ENCODE peak calls at places on chromosomes 6 and 20, in ten cellular contexts. One of them, this sample, is unnamed.

GRCh38 chr6:38518511-38519304 is 121.0 kb downstream of the BTBD9 start:
- DNase-seq in progenitor cell of endocrine pancreas: no peak
- DNase-seq in esophagus squamous epithelium: no peak
- DNase-seq in NCI-H1930: no peak
- DNase-seq in effector memory CD4-positive, alpha-beta T cell: no peak
- DNase-seq in IMR-90: no peak
- DNase-seq in foreskin melanocyte: no peak
- DNase-seq in cardiac fibroblast: no peak
- DNase-seq in stimulated activated CD4-positive, alpha-beta T cell treated with anti-CD3 and anti-CD28 coated beads, Interleukin-15, amount 100 ng/mL, for 1 hour: no peak
- DNase-seq in activated effector memory CD4-positive, alpha-beta T cell treated with anti-CD3 and anti-CD28 coated beads, Interleukin-2, amount 50 U/mL, for 16 hours: no peak
- DNase-seq in this sample: no peak

GRCh38 chr6:93927731-93928130 is 508.4 kb upstream of the EPHA7 start:
- DNase-seq in progenitor cell of endocrine pancreas: no peak
- DNase-seq in esophagus squamous epithelium: no peak
- DNase-seq in NCI-H1930: no peak
- DNase-seq in effector memory CD4-positive, alpha-beta T cell: no peak
- DNase-seq in IMR-90: no peak
- DNase-seq in foreskin melanocyte: no peak
- DNase-seq in cardiac fibroblast: no peak
- DNase-seq in stimulated activated CD4-positive, alpha-beta T cell treated with anti-CD3 and anti-CD28 coated beads, Interleukin-15, amount 100 ng/mL, for 1 hour: no peak
- DNase-seq in activated effector memory CD4-positive, alpha-beta T cell treated with anti-CD3 and anti-CD28 coated beads, Interleukin-2, amount 50 U/mL, for 16 hours: no peak
- DNase-seq in this sample: no peak

GRCh38 chr20:14051454-14051853 is 56.1 kb downstream of the MACROD2 start:
- DNase-seq in progenitor cell of endocrine pancreas: no peak
- DNase-seq in esophagus squamous epithelium: no peak
- DNase-seq in NCI-H1930: no peak
- DNase-seq in effector memory CD4-positive, alpha-beta T cell: no peak
- DNase-seq in IMR-90: no peak
- DNase-seq in foreskin melanocyte: no peak
- DNase-seq in cardiac fibroblast: no peak
- DNase-seq in stimulated activated CD4-positive, alpha-beta T cell treated with anti-CD3 and anti-CD28 coated beads, Interleukin-15, amount 100 ng/mL, for 1 hour: no peak
- DNase-seq in activated effector memory CD4-positive, alpha-beta T cell treated with anti-CD3 and anti-CD28 coated beads, Interleukin-2, amount 50 U/mL, for 16 hours: no peak
- DNase-seq in this sample: no peak

GRCh38 chr20:46400253-46400652 is 6.2 kb downstream of the ELMO2 start:
- DNase-seq in progenitor cell of endocrine pancreas: no peak
- DNase-seq in esophagus squamous epithelium: no peak
- DNase-seq in NCI-H1930: no peak
- DNase-seq in effector memory CD4-positive, alpha-beta T cell: no peak
- DNase-seq in IMR-90: peak
- DNase-seq in foreskin melanocyte: peak
- DNase-seq in cardiac fibroblast: peak
- DNase-seq in stimulated activated CD4-positive, alpha-beta T cell treated with anti-CD3 and anti-CD28 coated beads, Interleukin-15, amount 100 ng/mL, for 1 hour: no peak
- DNase-seq in activated effector memory CD4-positive, alpha-beta T cell treated with anti-CD3 and anti-CD28 coated beads, Interleukin-2, amount 50 U/mL, for 16 hours: no peak
- DNase-seq in this sample: no peak

GRCh38 chr20:4369798-4370124 is 351.9 kb upstream of the PRND start:
- DNase-seq in progenitor cell of endocrine pancreas: no peak
- DNase-seq in esophagus squamous epithelium: no peak
- DNase-seq in NCI-H1930: no peak
- DNase-seq in effector memory CD4-positive, alpha-beta T cell: no peak
- DNase-seq in IMR-90: no peak
- DNase-seq in foreskin melanocyte: no peak
- DNase-seq in cardiac fibroblast: peak
- DNase-seq in stimulated activated CD4-positive, alpha-beta T cell treated with anti-CD3 and anti-CD28 coated beads, Interleukin-15, amount 100 ng/mL, for 1 hour: no peak
- DNase-seq in activated effector memory CD4-positive, alpha-beta T cell treated with anti-CD3 and anti-CD28 coated beads, Interleukin-2, amount 50 U/mL, for 16 hours: no peak
- DNase-seq in this sample: peak

GRCh38 chr6:49336514-49337131 is 126.4 kb downstream of the MMUT start:
- DNase-seq in progenitor cell of endocrine pancreas: no peak
- DNase-seq in esophagus squamous epithelium: no peak
- DNase-seq in NCI-H1930: no peak
- DNase-seq in effector memory CD4-positive, alpha-beta T cell: no peak
- DNase-seq in IMR-90: peak
- DNase-seq in foreskin melanocyte: no peak
- DNase-seq in cardiac fibroblast: peak
- DNase-seq in stimulated activated CD4-positive, alpha-beta T cell treated with anti-CD3 and anti-CD28 coated beads, Interleukin-15, amount 100 ng/mL, for 1 hour: no peak
- DNase-seq in activated effector memory CD4-positive, alpha-beta T cell treated with anti-CD3 and anti-CD28 coated beads, Interleukin-2, amount 50 U/mL, for 16 hours: no peak
- DNase-seq in this sample: peak

GRCh38 chr6:31354788-31355539 is 2.0 kb downstream of the HLA-B start:
- DNase-seq in progenitor cell of endocrine pancreas: no peak
- DNase-seq in esophagus squamous epithelium: no peak
- DNase-seq in NCI-H1930: no peak
- DNase-seq in effector memory CD4-positive, alpha-beta T cell: no peak
- DNase-seq in IMR-90: no peak
- DNase-seq in foreskin melanocyte: no peak
- DNase-seq in cardiac fibroblast: no peak
- DNase-seq in stimulated activated CD4-positive, alpha-beta T cell treated with anti-CD3 and anti-CD28 coated beads, Interleukin-15, amount 100 ng/mL, for 1 hour: no peak
- DNase-seq in activated effector memory CD4-positive, alpha-beta T cell treated with anti-CD3 and anti-CD28 coated beads, Interleukin-2, amount 50 U/mL, for 16 hours: no peak
- DNase-seq in this sample: no peak

GRCh38 chr20:44692932-44693476 is 22.2 kb upstream of the CCN5 start:
- DNase-seq in progenitor cell of endocrine pancreas: no peak
- DNase-seq in esophagus squamous epithelium: no peak
- DNase-seq in NCI-H1930: no peak
- DNase-seq in effector memory CD4-positive, alpha-beta T cell: no peak
- DNase-seq in IMR-90: peak
- DNase-seq in foreskin melanocyte: peak
- DNase-seq in cardiac fibroblast: peak
- DNase-seq in stimulated activated CD4-positive, alpha-beta T cell treated with anti-CD3 and anti-CD28 coated beads, Interleukin-15, amount 100 ng/mL, for 1 hour: no peak
- DNase-seq in activated effector memory CD4-positive, alpha-beta T cell treated with anti-CD3 and anti-CD28 coated beads, Interleukin-2, amount 50 U/mL, for 16 hours: peak
- DNase-seq in this sample: peak

GRCh38 chr6:14310955-14311354 is 193.4 kb downstream of the CD83 start:
- DNase-seq in progenitor cell of endocrine pancreas: no peak
- DNase-seq in esophagus squamous epithelium: no peak
- DNase-seq in NCI-H1930: no peak
- DNase-seq in effector memory CD4-positive, alpha-beta T cell: no peak
- DNase-seq in IMR-90: no peak
- DNase-seq in foreskin melanocyte: no peak
- DNase-seq in cardiac fibroblast: no peak
- DNase-seq in stimulated activated CD4-positive, alpha-beta T cell treated with anti-CD3 and anti-CD28 coated beads, Interleukin-15, amount 100 ng/mL, for 1 hour: no peak
- DNase-seq in activated effector memory CD4-positive, alpha-beta T cell treated with anti-CD3 and anti-CD28 coated beads, Interleukin-2, amount 50 U/mL, for 16 hours: no peak
- DNase-seq in this sample: no peak

GRCh38 chr6:113457156-113457555 is 400.0 kb upstream of the MARCKS start:
- DNase-seq in progenitor cell of endocrine pancreas: no peak
- DNase-seq in esophagus squamous epithelium: no peak
- DNase-seq in NCI-H1930: no peak
- DNase-seq in effector memory CD4-positive, alpha-beta T cell: no peak
- DNase-seq in IMR-90: peak
- DNase-seq in foreskin melanocyte: peak
- DNase-seq in cardiac fibroblast: peak
- DNase-seq in stimulated activated CD4-positive, alpha-beta T cell treated with anti-CD3 and anti-CD28 coated beads, Interleukin-15, amount 100 ng/mL, for 1 hour: no peak
- DNase-seq in activated effector memory CD4-positive, alpha-beta T cell treated with anti-CD3 and anti-CD28 coated beads, Interleukin-2, amount 50 U/mL, for 16 hours: no peak
- DNase-seq in this sample: peak

GRCh38 chr6:137637161-137637560 is 143.0 kb upstream of the OLIG3 start:
- DNase-seq in progenitor cell of endocrine pancreas: no peak
- DNase-seq in esophagus squamous epithelium: no peak
- DNase-seq in NCI-H1930: no peak
- DNase-seq in effector memory CD4-positive, alpha-beta T cell: no peak
- DNase-seq in IMR-90: peak
- DNase-seq in foreskin melanocyte: peak
- DNase-seq in cardiac fibroblast: peak
- DNase-seq in stimulated activated CD4-positive, alpha-beta T cell treated with anti-CD3 and anti-CD28 coated beads, Interleukin-15, amount 100 ng/mL, for 1 hour: no peak
- DNase-seq in activated effector memory CD4-positive, alpha-beta T cell treated with anti-CD3 and anti-CD28 coated beads, Interleukin-2, amount 50 U/mL, for 16 hours: no peak
- DNase-seq in this sample: peak

GRCh38 chr6:7215140-7215539 is 97.9 kb downstream of the SSR1 start:
- DNase-seq in progenitor cell of endocrine pancreas: no peak
- DNase-seq in esophagus squamous epithelium: no peak
- DNase-seq in NCI-H1930: no peak
- DNase-seq in effector memory CD4-positive, alpha-beta T cell: no peak
- DNase-seq in IMR-90: peak
- DNase-seq in foreskin melanocyte: no peak
- DNase-seq in cardiac fibroblast: peak
- DNase-seq in stimulated activated CD4-positive, alpha-beta T cell treated with anti-CD3 and anti-CD28 coated beads, Interleukin-15, amount 100 ng/mL, for 1 hour: no peak
- DNase-seq in activated effector memory CD4-positive, alpha-beta T cell treated with anti-CD3 and anti-CD28 coated beads, Interleukin-2, amount 50 U/mL, for 16 hours: no peak
- DNase-seq in this sample: peak

GRCh38 chr20:44706371-44707258 is 8.6 kb upstream of the CCN5 start:
- DNase-seq in progenitor cell of endocrine pancreas: no peak
- DNase-seq in esophagus squamous epithelium: no peak
- DNase-seq in NCI-H1930: no peak
- DNase-seq in effector memory CD4-positive, alpha-beta T cell: no peak
- DNase-seq in IMR-90: peak
- DNase-seq in foreskin melanocyte: no peak
- DNase-seq in cardiac fibroblast: peak
- DNase-seq in stimulated activated CD4-positive, alpha-beta T cell treated with anti-CD3 and anti-CD28 coated beads, Interleukin-15, amount 100 ng/mL, for 1 hour: no peak
- DNase-seq in activated effector memory CD4-positive, alpha-beta T cell treated with anti-CD3 and anti-CD28 coated beads, Interleukin-2, amount 50 U/mL, for 16 hours: no peak
- DNase-seq in this sample: no peak

GRCh38 chr6:73884540-73884939 is 188.5 kb downstream of the CD109 start:
- DNase-seq in progenitor cell of endocrine pancreas: no peak
- DNase-seq in esophagus squamous epithelium: no peak
- DNase-seq in NCI-H1930: no peak
- DNase-seq in effector memory CD4-positive, alpha-beta T cell: no peak
- DNase-seq in IMR-90: no peak
- DNase-seq in foreskin melanocyte: no peak
- DNase-seq in cardiac fibroblast: no peak
- DNase-seq in stimulated activated CD4-positive, alpha-beta T cell treated with anti-CD3 and anti-CD28 coated beads, Interleukin-15, amount 100 ng/mL, for 1 hour: no peak
- DNase-seq in activated effector memory CD4-positive, alpha-beta T cell treated with anti-CD3 and anti-CD28 coated beads, Interleukin-2, amount 50 U/mL, for 16 hours: no peak
- DNase-seq in this sample: no peak

GRCh38 chr20:6231551-6231950 is 108.7 kb upstream of the FERMT1 start:
- DNase-seq in progenitor cell of endocrine pancreas: no peak
- DNase-seq in esophagus squamous epithelium: no peak
- DNase-seq in NCI-H1930: no peak
- DNase-seq in effector memory CD4-positive, alpha-beta T cell: no peak
- DNase-seq in IMR-90: peak
- DNase-seq in foreskin melanocyte: no peak
- DNase-seq in cardiac fibroblast: peak
- DNase-seq in stimulated activated CD4-positive, alpha-beta T cell treated with anti-CD3 and anti-CD28 coated beads, Interleukin-15, amount 100 ng/mL, for 1 hour: no peak
- DNase-seq in activated effector memory CD4-positive, alpha-beta T cell treated with anti-CD3 and anti-CD28 coated beads, Interleukin-2, amount 50 U/mL, for 16 hours: no peak
- DNase-seq in this sample: peak

GRCh38 chr6:169420912-169421543 is 167.4 kb upstream of the THBS2 start:
- DNase-seq in progenitor cell of endocrine pancreas: peak
- DNase-seq in esophagus squamous epithelium: no peak
- DNase-seq in NCI-H1930: no peak
- DNase-seq in effector memory CD4-positive, alpha-beta T cell: no peak
- DNase-seq in IMR-90: peak
- DNase-seq in foreskin melanocyte: no peak
- DNase-seq in cardiac fibroblast: peak
- DNase-seq in stimulated activated CD4-positive, alpha-beta T cell treated with anti-CD3 and anti-CD28 coated beads, Interleukin-15, amount 100 ng/mL, for 1 hour: no peak
- DNase-seq in activated effector memory CD4-positive, alpha-beta T cell treated with anti-CD3 and anti-CD28 coated beads, Interleukin-2, amount 50 U/mL, for 16 hours: no peak
- DNase-seq in this sample: no peak

GRCh38 chr20:52226370-52226769 is 34.8 kb upstream of the ZFP64 start:
- DNase-seq in progenitor cell of endocrine pancreas: no peak
- DNase-seq in esophagus squamous epithelium: no peak
- DNase-seq in NCI-H1930: no peak
- DNase-seq in effector memory CD4-positive, alpha-beta T cell: no peak
- DNase-seq in IMR-90: no peak
- DNase-seq in foreskin melanocyte: no peak
- DNase-seq in cardiac fibroblast: no peak
- DNase-seq in stimulated activated CD4-positive, alpha-beta T cell treated with anti-CD3 and anti-CD28 coated beads, Interleukin-15, amount 100 ng/mL, for 1 hour: no peak
- DNase-seq in activated effector memory CD4-positive, alpha-beta T cell treated with anti-CD3 and anti-CD28 coated beads, Interleukin-2, amount 50 U/mL, for 16 hours: no peak
- DNase-seq in this sample: no peak

GRCh38 chr6:170035104-170035503 is 255.8 kb downstream of the DLL1 start:
- DNase-seq in progenitor cell of endocrine pancreas: no peak
- DNase-seq in esophagus squamous epithelium: no peak
- DNase-seq in NCI-H1930: no peak
- DNase-seq in effector memory CD4-positive, alpha-beta T cell: no peak
- DNase-seq in IMR-90: no peak
- DNase-seq in foreskin melanocyte: no peak
- DNase-seq in cardiac fibroblast: no peak
- DNase-seq in stimulated activated CD4-positive, alpha-beta T cell treated with anti-CD3 and anti-CD28 coated beads, Interleukin-15, amount 100 ng/mL, for 1 hour: no peak
- DNase-seq in activated effector memory CD4-positive, alpha-beta T cell treated with anti-CD3 and anti-CD28 coated beads, Interleukin-2, amount 50 U/mL, for 16 hours: no peak
- DNase-seq in this sample: no peak

GRCh38 chr6:3871511-3871910 is 22.3 kb downstream of the FAM50B start:
- DNase-seq in progenitor cell of endocrine pancreas: no peak
- DNase-seq in esophagus squamous epithelium: no peak
- DNase-seq in NCI-H1930: no peak
- DNase-seq in effector memory CD4-positive, alpha-beta T cell: no peak
- DNase-seq in IMR-90: no peak
- DNase-seq in foreskin melanocyte: no peak
- DNase-seq in cardiac fibroblast: no peak
- DNase-seq in stimulated activated CD4-positive, alpha-beta T cell treated with anti-CD3 and anti-CD28 coated beads, Interleukin-15, amount 100 ng/mL, for 1 hour: no peak
- DNase-seq in activated effector memory CD4-positive, alpha-beta T cell treated with anti-CD3 and anti-CD28 coated beads, Interleukin-2, amount 50 U/mL, for 16 hours: no peak
- DNase-seq in this sample: no peak

GRCh38 chr6:128158496-128158895 is 257.6 kb upstream of the THEMIS start:
- DNase-seq in progenitor cell of endocrine pancreas: no peak
- DNase-seq in esophagus squamous epithelium: no peak
- DNase-seq in NCI-H1930: no peak
- DNase-seq in effector memory CD4-positive, alpha-beta T cell: no peak
- DNase-seq in IMR-90: peak
- DNase-seq in foreskin melanocyte: no peak
- DNase-seq in cardiac fibroblast: peak
- DNase-seq in stimulated activated CD4-positive, alpha-beta T cell treated with anti-CD3 and anti-CD28 coated beads, Interleukin-15, amount 100 ng/mL, for 1 hour: no peak
- DNase-seq in activated effector memory CD4-positive, alpha-beta T cell treated with anti-CD3 and anti-CD28 coated beads, Interleukin-2, amount 50 U/mL, for 16 hours: no peak
- DNase-seq in this sample: no peak

GRCh38 chr6:15763827-15764226 is 101.0 kb upstream of the DTNBP1 start:
- DNase-seq in progenitor cell of endocrine pancreas: no peak
- DNase-seq in esophagus squamous epithelium: no peak
- DNase-seq in NCI-H1930: no peak
- DNase-seq in effector memory CD4-positive, alpha-beta T cell: no peak
- DNase-seq in IMR-90: peak
- DNase-seq in foreskin melanocyte: no peak
- DNase-seq in cardiac fibroblast: peak
- DNase-seq in stimulated activated CD4-positive, alpha-beta T cell treated with anti-CD3 and anti-CD28 coated beads, Interleukin-15, amount 100 ng/mL, for 1 hour: no peak
- DNase-seq in activated effector memory CD4-positive, alpha-beta T cell treated with anti-CD3 and anti-CD28 coated beads, Interleukin-2, amount 50 U/mL, for 16 hours: no peak
- DNase-seq in this sample: peak

GRCh38 chr6:36222924-36223323 is 26.4 kb downstream of the BRPF3 start:
- DNase-seq in progenitor cell of endocrine pancreas: no peak
- DNase-seq in esophagus squamous epithelium: no peak
- DNase-seq in NCI-H1930: no peak
- DNase-seq in effector memory CD4-positive, alpha-beta T cell: no peak
- DNase-seq in IMR-90: no peak
- DNase-seq in foreskin melanocyte: no peak
- DNase-seq in cardiac fibroblast: no peak
- DNase-seq in stimulated activated CD4-positive, alpha-beta T cell treated with anti-CD3 and anti-CD28 coated beads, Interleukin-15, amount 100 ng/mL, for 1 hour: no peak
- DNase-seq in activated effector memory CD4-positive, alpha-beta T cell treated with anti-CD3 and anti-CD28 coated beads, Interleukin-2, amount 50 U/mL, for 16 hours: no peak
- DNase-seq in this sample: no peak

This sample was measured in A172.